ENCODE peak calls at places on chromosome 12, in five cellular contexts. S is AG09319, P is tibial artery, A is fibroblast of pulmonary artery, Q is lower leg skin. I is an unnamed sample.

GRCh38 chr12:52521581-52522266 is 1.5 kb upstream of the KRT5 start:
- DNase-seq in S (no peak), P (no peak), A (no peak), Q (peak), I (peak)

GRCh38 chr12:3534511-3534910 is 43.5 kb downstream of the PRMT8 start:
- DNase-seq in S (no peak), P (no peak), A (no peak), Q (no peak), I (no peak)

GRCh38 chr12:269216-269615 is 6.6 kb upstream of the SLC6A13 start:
- DNase-seq in S (no peak), P (no peak), A (no peak), Q (no peak), I (peak)

GRCh38 chr12:13142747-13143146 is 39.3 kb upstream of the GSG1 start:
- DNase-seq in S (no peak), P (peak), A (no peak), Q (no peak), I (no peak)

GRCh38 chr12:21771311-21771710 is 3.2 kb downstream of the KCNJ8 start:
- DNase-seq in S (no peak), P (no peak), A (peak), Q (no peak), I (no peak)

GRCh38 chr12:68240975-68241374 is 12.4 kb downstream of the IL22 start:
- DNase-seq in S (no peak), P (peak), A (no peak), Q (no peak), I (no peak)

GRCh38 chr12:64621257-64621942 is 11.1 kb downstream of the RASSF3 start:
- DNase-seq in S (no peak), P (no peak), A (peak), Q (no peak), I (peak)

GRCh38 chr12:6237830-6238229 is 37.6 kb downstream of the CD9 start:
- DNase-seq in S (no peak), P (no peak), A (no peak), Q (no peak), I (no peak)

GRCh38 chr12:38427442-38427841 is 110.9 kb downstream of the ALG10B start:
- DNase-seq in S (no peak), P (no peak), A (no peak), Q (no peak), I (no peak)

GRCh38 chr12:61757831-61758505 is 502.2 kb upstream of the USP15 start:
- DNase-seq in S (no peak), P (no peak), A (peak), Q (no peak), I (peak)

GRCh38 chr12:131784909-131785762 is 43.1 kb upstream of the MMP17 start:
- DNase-seq in S (no peak), P (no peak), A (peak), Q (no peak), I (no peak)

GRCh38 chr12:96720363-96720705 is 186.7 kb upstream of the NEDD1 start:
- DNase-seq in S (no peak), P (no peak), A (no peak), Q (no peak), I (peak)

GRCh38 chr12:67833602-67834001 is 155.6 kb upstream of the IFNG-AS1 start:
- DNase-seq in S (no peak), P (no peak), A (no peak), Q (no peak), I (no peak)

GRCh38 chr12:59453461-59453860 is 142.4 kb upstream of the SLC16A7 start:
- DNase-seq in S (no peak), P (no peak), A (no peak), Q (no peak), I (no peak)

GRCh38 chr12:6314776-6315175 is 4.3 kb downstream of the PLEKHG6 start:
- DNase-seq in S (no peak), P (no peak), A (no peak), Q (no peak), I (no peak)

GRCh38 chr12:34405286-34406227 is 383.3 kb downstream of the ALG10 start:
- DNase-seq in S (no peak), P (peak), A (no peak), Q (peak), I (no peak)

GRCh38 chr12:103905730-103906349 is 24.4 kb upstream of the HSP90B1 start:
- DNase-seq in S (no peak), P (no peak), A (no peak), Q (no peak), I (no peak)

GRCh38 chr12:130482448-130482847 is 144.8 kb downstream of the PIWIL1 start:
- DNase-seq in S (no peak), P (no peak), A (no peak), Q (no peak), I (no peak)

GRCh38 chr12:15474766-15475165 is 152.5 kb downstream of the PTPRO start:
- DNase-seq in S (no peak), P (no peak), A (no peak), Q (no peak), I (no peak)

GRCh38 chr12:7352661-7353060 is 48.8 kb downstream of the ACSM4 start:
- DNase-seq in S (no peak), P (no peak), A (no peak), Q (no peak), I (no peak)

GRCh38 chr12:124694846-124695497 is 127.6 kb upstream of the NCOR2 start:
- DNase-seq in S (no peak), P (no peak), A (peak), Q (no peak), I (peak)

GRCh38 chr12:1927751-1928351 is 9.4 kb upstream of the CACNA2D4 start:
- DNase-seq in S (no peak), P (no peak), A (peak), Q (no peak), I (no peak)

GRCh38 chr12:129489277-129489676 is 414.5 kb downstream of the TMEM132D start:
- DNase-seq in S (no peak), P (no peak), A (no peak), Q (no peak), I (no peak)

GRCh38 chr12:50733720-50734119 is 30.2 kb upstream of the ATF1 start:
- DNase-seq in S (no peak), P (no peak), A (no peak), Q (no peak), I (no peak)

GRCh38 chr12:99043319-99043914 is 398.3 kb downstream of the APAF1 start:
- DNase-seq in S (peak), P (peak), A (peak), Q (no peak), I (peak)

GRCh38 chr12:96177013-96177412 is 17.2 kb upstream of the ELK3 start:
- DNase-seq in S (no peak), P (no peak), A (peak), Q (no peak), I (peak)

GRCh38 chr12:49949124-49949845 is 1.3 kb upstream of the AQP2 start:
- DNase-seq in S (no peak), P (no peak), A (no peak), Q (no peak), I (no peak)

GRCh38 chr12:114665411-114666181 is 18.4 kb downstream of the TBX3 start:
- DNase-seq in S (no peak), P (no peak), A (no peak), Q (no peak), I (no peak)

GRCh38 chr12:92208613-92209121 is 63.0 kb upstream of the BTG1 start:
- DNase-seq in S (no peak), P (no peak), A (peak), Q (no peak), I (peak)

GRCh38 chr12:6235499-6235898 is 35.3 kb downstream of the CD9 start:
- DNase-seq in S (no peak), P (no peak), A (no peak), Q (no peak), I (no peak)

GRCh38 chr12:12051668-12052067 is 19.1 kb upstream of the BCL2L14 start:
- DNase-seq in S (no peak), P (no peak), A (no peak), Q (no peak), I (no peak)

GRCh38 chr12:29157486-29157946 is 8.4 kb downstream of the FAR2 start:
- DNase-seq in S (no peak), P (no peak), A (peak), Q (no peak), I (peak)

DNA sequence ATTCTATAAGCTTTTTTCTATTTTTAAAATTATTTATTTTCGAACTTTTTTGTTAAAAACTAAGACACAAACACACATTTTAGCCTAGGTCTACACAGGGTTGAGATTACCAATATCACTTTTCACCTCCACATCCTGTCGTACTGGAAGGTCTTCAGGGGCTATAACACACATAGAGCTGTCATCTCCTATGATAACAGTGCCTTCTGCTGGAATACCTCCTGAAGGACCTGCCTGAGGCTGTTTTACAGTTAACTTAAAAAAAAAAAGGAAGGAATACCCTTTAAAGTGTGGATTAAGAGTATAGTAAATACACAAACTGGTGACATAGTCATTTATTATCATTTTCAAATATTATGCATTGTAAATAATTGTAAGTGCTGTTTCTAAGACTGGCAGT is 43.0 kb downstream of the RASSF8 start:
- DNase-seq in S (no peak), P (no peak), A (no peak), Q (no peak), I (no peak)
- TF ChIP-seq CTCF in S (no peak), P (no peak), A (no peak), Q (no peak), I (no peak)

GRCh38 chr12:66352197-66352596 is 49.9 kb downstream of the HELB start:
- DNase-seq in S (no peak), P (no peak), A (peak), Q (no peak), I (peak)
- TF ChIP-seq CTCF in S (peak), P (no peak), A (peak), Q (no peak), I (peak)

GRCh38 chr12:19005257-19005801 is 124.2 kb upstream of the PLEKHA5 start:
- DNase-seq in S (no peak), P (no peak), A (no peak), Q (no peak), I (no peak)
- TF ChIP-seq CTCF in S (no peak), P (no peak), A (no peak), Q (no peak), I (no peak)

GRCh38 chr12:75437564-75437963 is 43.0 kb upstream of the GLIPR1 start:
- DNase-seq in S (no peak), P (no peak), A (peak), Q (no peak), I (peak)
- TF ChIP-seq CTCF in S (peak), P (no peak), A (peak), Q (no peak), I (peak)

DNA sequence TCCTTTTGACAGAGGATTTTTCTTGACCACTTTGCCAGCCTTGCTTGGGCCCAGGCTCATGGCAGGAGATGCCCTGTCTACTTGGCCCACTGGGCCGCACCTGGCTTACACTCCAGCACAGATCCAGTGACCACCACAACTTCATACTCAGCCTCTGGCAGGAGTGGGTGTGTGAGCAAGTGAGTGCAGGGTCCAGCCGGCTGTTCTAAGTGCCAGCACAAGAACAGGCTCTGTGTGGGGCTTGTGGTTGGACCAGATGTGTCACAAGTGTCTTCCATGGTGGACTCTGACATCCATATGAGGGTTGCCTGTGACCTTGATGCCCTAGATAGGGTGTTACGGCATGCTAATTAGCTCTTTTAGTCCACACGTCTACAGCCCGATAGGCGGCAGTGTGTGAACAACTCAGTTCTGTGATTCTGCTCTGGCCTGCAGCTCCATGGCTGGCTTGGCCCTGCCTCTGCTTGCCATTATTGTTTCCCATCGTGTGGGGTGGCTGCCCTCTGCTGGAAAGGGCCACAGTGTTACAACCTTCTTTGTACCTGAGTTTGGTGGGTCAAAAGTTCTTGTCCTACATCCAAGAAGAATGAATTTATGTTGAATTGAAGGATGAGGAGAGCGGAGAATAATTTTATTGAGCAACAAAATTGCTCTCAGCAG is 1089.1 kb downstream of the SLC6A15 start:
- DNase-seq in S (no peak), P (no peak), A (peak), Q (no peak), I (peak)
- TF ChIP-seq CTCF in S (no peak), P (no peak), A (peak), Q (no peak), I (peak)

I was measured in MCF 10A.